ENCODE peak calls at places on chromosomes 13 and 19, in eight cellular contexts. One of them, this sample, is unnamed.

GRCh38 chr19:9877775-9878510 is 42.8 kb downstream of the PIN1 start:
- DNase-seq in cardiac fibroblast: peak
- DNase-seq in NCI-H2029: no peak
- DNase-seq in fibroblast of the aortic adventitia: peak
- DNase-seq in iPS-NIHi11: no peak
- DNase-seq in RPMI7951: peak
- DNase-seq in stimulated activated CD8-positive, alpha-beta memory T cell treated with anti-CD3 and anti-CD28 coated beads, Interleukin-7, amount 100 ng/mL, for 1 hour: no peak
- DNase-seq in psoas muscle: no peak
- DNase-seq in this sample: no peak

GRCh38 chr13:46866150-46866549 is 30.7 kb downstream of the HTR2A start:
- DNase-seq in iPS-NIHi11: peak
- DNase-seq in fibroblast of the aortic adventitia: peak
- DNase-seq in psoas muscle: peak
- DNase-seq in stimulated activated CD8-positive, alpha-beta memory T cell treated with anti-CD3 and anti-CD28 coated beads, Interleukin-7, amount 100 ng/mL, for 1 hour: no peak
- DNase-seq in NCI-H2029: no peak
- DNase-seq in RPMI7951: peak
- DNase-seq in cardiac fibroblast: peak
- DNase-seq in this sample: peak

GRCh38 chr19:38290631-38291147 is 13.4 kb upstream of the C19orf33 start:
- DNase-seq in iPS-NIHi11: peak
- DNase-seq in psoas muscle: no peak
- DNase-seq in stimulated activated CD8-positive, alpha-beta memory T cell treated with anti-CD3 and anti-CD28 coated beads, Interleukin-7, amount 100 ng/mL, for 1 hour: no peak
- DNase-seq in fibroblast of the aortic adventitia: peak
- DNase-seq in cardiac fibroblast: peak
- DNase-seq in RPMI7951: peak
- DNase-seq in NCI-H2029: no peak
- DNase-seq in this sample: no peak

GRCh38 chr13:110984392-110984791 is 69.5 kb upstream of the ANKRD10 start:
- DNase-seq in fibroblast of the aortic adventitia: peak
- DNase-seq in iPS-NIHi11: no peak
- DNase-seq in RPMI7951: no peak
- DNase-seq in stimulated activated CD8-positive, alpha-beta memory T cell treated with anti-CD3 and anti-CD28 coated beads, Interleukin-7, amount 100 ng/mL, for 1 hour: no peak
- DNase-seq in cardiac fibroblast: no peak
- DNase-seq in psoas muscle: no peak
- DNase-seq in NCI-H2029: no peak
- DNase-seq in this sample: no peak

GRCh38 chr13:48784906-48785555 is 131.3 kb downstream of the CYSLTR2 start:
- DNase-seq in NCI-H2029: no peak
- DNase-seq in RPMI7951: no peak
- DNase-seq in stimulated activated CD8-positive, alpha-beta memory T cell treated with anti-CD3 and anti-CD28 coated beads, Interleukin-7, amount 100 ng/mL, for 1 hour: no peak
- DNase-seq in cardiac fibroblast: no peak
- DNase-seq in fibroblast of the aortic adventitia: peak
- DNase-seq in psoas muscle: no peak
- DNase-seq in iPS-NIHi11: no peak
- DNase-seq in this sample: no peak

GRCh38 chr19:1459479-1459878 is 9.6 kb downstream of the APC2 start:
- DNase-seq in iPS-NIHi11: no peak
- DNase-seq in cardiac fibroblast: no peak
- DNase-seq in psoas muscle: no peak
- DNase-seq in NCI-H2029: no peak
- DNase-seq in stimulated activated CD8-positive, alpha-beta memory T cell treated with anti-CD3 and anti-CD28 coated beads, Interleukin-7, amount 100 ng/mL, for 1 hour: no peak
- DNase-seq in RPMI7951: no peak
- DNase-seq in fibroblast of the aortic adventitia: no peak
- DNase-seq in this sample: no peak

GRCh38 chr19:38543807-38544568 is 73.8 kb downstream of the MAP4K1 start:
- DNase-seq in psoas muscle: peak
- DNase-seq in cardiac fibroblast: peak
- DNase-seq in RPMI7951: peak
- DNase-seq in fibroblast of the aortic adventitia: peak
- DNase-seq in iPS-NIHi11: peak
- DNase-seq in stimulated activated CD8-positive, alpha-beta memory T cell treated with anti-CD3 and anti-CD28 coated beads, Interleukin-7, amount 100 ng/mL, for 1 hour: no peak
- DNase-seq in NCI-H2029: no peak
- DNase-seq in this sample: no peak

GRCh38 chr19:34366670-34367423 is 1.9 kb downstream of the GPI start:
- DNase-seq in cardiac fibroblast: peak
- DNase-seq in psoas muscle: no peak
- DNase-seq in NCI-H2029: no peak
- DNase-seq in RPMI7951: peak
- DNase-seq in iPS-NIHi11: no peak
- DNase-seq in stimulated activated CD8-positive, alpha-beta memory T cell treated with anti-CD3 and anti-CD28 coated beads, Interleukin-7, amount 100 ng/mL, for 1 hour: no peak
- DNase-seq in fibroblast of the aortic adventitia: peak
- DNase-seq in this sample: no peak

GRCh38 chr13:112910016-112910415 is 59.0 kb upstream of the MCF2L start:
- DNase-seq in iPS-NIHi11: no peak
- DNase-seq in NCI-H2029: no peak
- DNase-seq in RPMI7951: no peak
- DNase-seq in fibroblast of the aortic adventitia: peak
- DNase-seq in psoas muscle: no peak
- DNase-seq in cardiac fibroblast: no peak
- DNase-seq in stimulated activated CD8-positive, alpha-beta memory T cell treated with anti-CD3 and anti-CD28 coated beads, Interleukin-7, amount 100 ng/mL, for 1 hour: no peak
- DNase-seq in this sample: no peak

GRCh38 chr13:32454886-32455593 is 27.1 kb upstream of the N4BP2L1 start:
- DNase-seq in RPMI7951: no peak
- DNase-seq in cardiac fibroblast: no peak
- DNase-seq in psoas muscle: no peak
- DNase-seq in stimulated activated CD8-positive, alpha-beta memory T cell treated with anti-CD3 and anti-CD28 coated beads, Interleukin-7, amount 100 ng/mL, for 1 hour: no peak
- DNase-seq in iPS-NIHi11: no peak
- DNase-seq in NCI-H2029: no peak
- DNase-seq in fibroblast of the aortic adventitia: no peak
- DNase-seq in this sample: no peak

This sample was measured in SK-N-MC.